ENCODE peak calls at places on chromosome 20, in ten cellular contexts. B is tibial artery; T is RPMI8226; S is activated T-helper 1 cell treated with anti-CD3 and anti-CD28 coated beads, Interleukin-2, amount 50 U/mL, for 16 hours; D is GM03348; I is iris pigment epithelial cell; H is RKO; W is GM12892; A is NCI-H2081; J is SW480. V is an unnamed sample.

GRCh38 chr20:37977786-37978185 is 55.5 kb downstream of the TTI1 start:
- DNase-seq in B (no peak), T (no peak), S (no peak), D (no peak), I (no peak), H (no peak), W (no peak), A (no peak), J (no peak), V (no peak)

GRCh38 chr20:21183722-21184121 is 57.8 kb downstream of the KIZ start:
- DNase-seq in B (no peak), T (no peak), S (no peak), D (peak), I (no peak), H (no peak), W (no peak), A (no peak), J (peak), V (no peak)

GRCh38 chr20:20405619-20406018 is 37.7 kb downstream of the INSM1 start:
- DNase-seq in B (no peak), T (no peak), S (no peak), D (no peak), I (no peak), H (no peak), W (no peak), A (no peak), J (no peak), V (no peak)

GRCh38 chr20:2617099-2617714 is 35.2 kb upstream of the NOP56 start:
- DNase-seq in B (no peak), T (peak), S (no peak), D (no peak), I (no peak), H (no peak), W (no peak), A (no peak), J (no peak), V (no peak)

GRCh38 chr20:62227977-62228958 is 8.2 kb upstream of the HRH3 start:
- DNase-seq in B (no peak), T (no peak), S (no peak), D (no peak), I (no peak), H (no peak), W (no peak), A (no peak), J (no peak), V (no peak)

GRCh38 chr20:32574296-32575226 is 10.6 kb downstream of the NOL4L start:
- DNase-seq in B (no peak), T (peak), S (no peak), D (peak), I (peak), H (peak), W (no peak), A (no peak), J (no peak), V (no peak)

GRCh38 chr20:1939270-1939595 is 44.0 kb downstream of the SIRPA start:
- DNase-seq in B (no peak), T (no peak), S (no peak), D (no peak), I (no peak), H (no peak), W (no peak), A (no peak), J (no peak), V (no peak)

GRCh38 chr20:18919996-18920395 is 106.4 kb downstream of the SCP2D1 start:
- DNase-seq in B (no peak), T (no peak), S (no peak), D (no peak), I (no peak), H (no peak), W (no peak), A (no peak), J (no peak), V (no peak)

GRCh38 chr20:20198011-20198410 is 145.7 kb downstream of the CFAP61 start:
- DNase-seq in B (no peak), T (no peak), S (no peak), D (no peak), I (no peak), H (no peak), W (no peak), A (no peak), J (no peak), V (no peak)

GRCh38 chr20:651713-652610 is 1.0 kb downstream of the SRXN1 start:
- DNase-seq in B (no peak), T (peak), S (no peak), D (no peak), I (no peak), H (peak), W (no peak), A (no peak), J (no peak), V (no peak)

GRCh38 chr20:62595491-62595890 is 46.8 kb upstream of the SLCO4A1 start:
- DNase-seq in B (peak), T (no peak), S (no peak), D (peak), I (peak), H (peak), W (no peak), A (no peak), J (peak), V (no peak)

GRCh38 chr20:56247954-56248782 is at the start of gene MC3R:
- DNase-seq in B (no peak), T (peak), S (no peak), D (peak), I (peak), H (peak), W (peak), A (peak), J (peak), V (peak)

GRCh38 chr20:45892049-45892816 is 1.1 kb downstream of the CTSA start:
- DNase-seq in B (peak), T (no peak), S (no peak), D (peak), I (peak), H (peak), W (no peak), A (no peak), J (peak), V (no peak)

GRCh38 chr20:35093245-35093884 is 758 bp upstream of the TRPC4AP start:
- DNase-seq in B (no peak), T (no peak), S (peak), D (peak), I (peak), H (peak), W (no peak), A (no peak), J (peak), V (no peak)

GRCh38 chr20:17505664-17506517 is 25.3 kb downstream of the BFSP1 start:
- DNase-seq in B (no peak), T (no peak), S (peak), D (peak), I (peak), H (peak), W (no peak), A (no peak), J (peak), V (no peak)

GRCh38 chr20:63150391-63150898 is 65.5 kb downstream of the YTHDF1 start:
- DNase-seq in B (no peak), T (no peak), S (no peak), D (no peak), I (no peak), H (no peak), W (no peak), A (no peak), J (no peak), V (no peak)

GRCh38 chr20:50049442-50050026 is 63.4 kb downstream of the UBE2V1 start:
- DNase-seq in B (no peak), T (peak), S (no peak), D (no peak), I (no peak), H (no peak), W (no peak), A (no peak), J (no peak), V (no peak)

GRCh38 chr20:24837721-24838456 is 111.2 kb upstream of the CST7 start:
- DNase-seq in B (no peak), T (no peak), S (no peak), D (no peak), I (peak), H (no peak), W (no peak), A (no peak), J (no peak), V (no peak)

GRCh38 chr20:61948586-61949362 is 116.9 kb downstream of the TAF4 start:
- DNase-seq in B (no peak), T (no peak), S (no peak), D (no peak), I (no peak), H (no peak), W (no peak), A (no peak), J (no peak), V (no peak)

GRCh38 chr20:19783966-19784401 is 25.9 kb downstream of the RIN2 start:
- DNase-seq in B (no peak), T (no peak), S (no peak), D (peak), I (peak), H (no peak), W (no peak), A (peak), J (peak), V (no peak)

GRCh38 chr20:21719592-21720214 is 14.2 kb downstream of the PAX1 start:
- DNase-seq in B (peak), T (peak), S (no peak), D (peak), I (peak), H (peak), W (no peak), A (peak), J (peak), V (no peak)

GRCh38 chr20:45920795-45921617 is 9.1 kb upstream of the PLTP start:
- DNase-seq in B (no peak), T (no peak), S (no peak), D (no peak), I (no peak), H (no peak), W (no peak), A (no peak), J (no peak), V (no peak)

GRCh38 chr20:3431109-3431508 is 23.6 kb upstream of the DNAAF9 start:
- DNase-seq in B (no peak), T (no peak), S (no peak), D (no peak), I (no peak), H (no peak), W (no peak), A (no peak), J (no peak), V (no peak)

GRCh38 chr20:31707994-31708744 is 14.5 kb downstream of the BCL2L1 start:
- DNase-seq in B (peak), T (peak), S (no peak), D (no peak), I (no peak), H (no peak), W (no peak), A (peak), J (peak), V (peak)